ENCODE peak calls at places on chromosomes 7 and 10, in four cellular contexts. One of them, this sample, is unnamed.

GRCh38 chr7:5701085-5701914 is 80.2 kb downstream of the RNF216 start:
- DNase-seq in HT-29: no peak
- DNase-seq in AML-193: no peak
- DNase-seq in activated naive CD8-positive, alpha-beta T cell treated with anti-CD3 and anti-CD28 coated beads, Interleukin-2, amount 10 ng/mL, durations not matched to agents 7 days and 5 days: no peak
- DNase-seq in this sample: peak; percentile 58

GRCh38 chr10:70115948-70116682 is 16.5 kb downstream of the AIFM2 start:
- DNase-seq in AML-193: peak; percentile 14
- DNase-seq in activated naive CD8-positive, alpha-beta T cell treated with anti-CD3 and anti-CD28 coated beads, Interleukin-2, amount 10 ng/mL, durations not matched to agents 7 days and 5 days: peak; percentile 65
- DNase-seq in HT-29: peak; percentile 72
- DNase-seq in this sample: no peak

GRCh38 chr7:44338600-44338999 is 13.2 kb upstream of the CAMK2B start:
- DNase-seq in HT-29: no peak
- DNase-seq in activated naive CD8-positive, alpha-beta T cell treated with anti-CD3 and anti-CD28 coated beads, Interleukin-2, amount 10 ng/mL, durations not matched to agents 7 days and 5 days: no peak
- DNase-seq in AML-193: no peak
- DNase-seq in this sample: no peak

GRCh38 chr10:314871-315270 is 179.6 kb downstream of the ZMYND11 start:
- DNase-seq in HT-29: no peak
- DNase-seq in AML-193: no peak
- DNase-seq in activated naive CD8-positive, alpha-beta T cell treated with anti-CD3 and anti-CD28 coated beads, Interleukin-2, amount 10 ng/mL, durations not matched to agents 7 days and 5 days: no peak
- DNase-seq in this sample: no peak

GRCh38 chr7:116715087-116715486 is 43.1 kb downstream of the MET start:
- DNase-seq in HT-29: no peak
- DNase-seq in activated naive CD8-positive, alpha-beta T cell treated with anti-CD3 and anti-CD28 coated beads, Interleukin-2, amount 10 ng/mL, durations not matched to agents 7 days and 5 days: no peak
- DNase-seq in AML-193: no peak
- DNase-seq in this sample: no peak

GRCh38 chr10:77310288-77310687 is 327.3 kb downstream of the KCNMA1 start:
- DNase-seq in activated naive CD8-positive, alpha-beta T cell treated with anti-CD3 and anti-CD28 coated beads, Interleukin-2, amount 10 ng/mL, durations not matched to agents 7 days and 5 days: no peak
- DNase-seq in HT-29: no peak
- DNase-seq in AML-193: no peak
- DNase-seq in this sample: no peak

GRCh38 chr10:32942081-32942480 is 15.9 kb downstream of the ITGB1 start:
- DNase-seq in AML-193: no peak
- DNase-seq in HT-29: no peak
- DNase-seq in activated naive CD8-positive, alpha-beta T cell treated with anti-CD3 and anti-CD28 coated beads, Interleukin-2, amount 10 ng/mL, durations not matched to agents 7 days and 5 days: no peak
- DNase-seq in this sample: no peak

GRCh38 chr7:100007887-100008286 is 7.5 kb upstream of the ZKSCAN1 start:
- DNase-seq in activated naive CD8-positive, alpha-beta T cell treated with anti-CD3 and anti-CD28 coated beads, Interleukin-2, amount 10 ng/mL, durations not matched to agents 7 days and 5 days: no peak
- DNase-seq in HT-29: peak; percentile 37
- DNase-seq in AML-193: no peak
- DNase-seq in this sample: no peak

GRCh38 chr7:54679414-54679813 is 79.6 kb downstream of the SEC61G start:
- DNase-seq in AML-193: no peak
- DNase-seq in HT-29: no peak
- DNase-seq in activated naive CD8-positive, alpha-beta T cell treated with anti-CD3 and anti-CD28 coated beads, Interleukin-2, amount 10 ng/mL, durations not matched to agents 7 days and 5 days: no peak
- DNase-seq in this sample: no peak

GRCh38 chr10:111204880-111205279 is 128.1 kb downstream of the ADRA2A start:
- DNase-seq in AML-193: no peak
- DNase-seq in HT-29: no peak
- DNase-seq in activated naive CD8-positive, alpha-beta T cell treated with anti-CD3 and anti-CD28 coated beads, Interleukin-2, amount 10 ng/mL, durations not matched to agents 7 days and 5 days: no peak
- DNase-seq in this sample: no peak

GRCh38 chr10:61888744-61889143 is 12.8 kb upstream of the ARID5B start:
- DNase-seq in activated naive CD8-positive, alpha-beta T cell treated with anti-CD3 and anti-CD28 coated beads, Interleukin-2, amount 10 ng/mL, durations not matched to agents 7 days and 5 days: no peak
- DNase-seq in HT-29: no peak
- DNase-seq in AML-193: no peak
- DNase-seq in this sample: no peak

GRCh38 chr10:69574571-69574978 is 1.4 kb upstream of the NEUROG3 start:
- DNase-seq in AML-193: no peak
- DNase-seq in HT-29: no peak
- DNase-seq in activated naive CD8-positive, alpha-beta T cell treated with anti-CD3 and anti-CD28 coated beads, Interleukin-2, amount 10 ng/mL, durations not matched to agents 7 days and 5 days: no peak
- DNase-seq in this sample: no peak

GRCh38 chr10:127293640-127294039 is 97.2 kb upstream of the INSYN2A start:
- DNase-seq in HT-29: no peak
- DNase-seq in AML-193: no peak
- DNase-seq in activated naive CD8-positive, alpha-beta T cell treated with anti-CD3 and anti-CD28 coated beads, Interleukin-2, amount 10 ng/mL, durations not matched to agents 7 days and 5 days: peak; percentile 55
- DNase-seq in this sample: no peak

GRCh38 chr7:38274493-38274892 is 1.1 kb upstream of the TARP start:
- DNase-seq in activated naive CD8-positive, alpha-beta T cell treated with anti-CD3 and anti-CD28 coated beads, Interleukin-2, amount 10 ng/mL, durations not matched to agents 7 days and 5 days: no peak
- DNase-seq in AML-193: no peak
- DNase-seq in HT-29: no peak
- DNase-seq in this sample: peak; percentile 22

GRCh38 chr10:95445223-95445836 is 115.8 kb downstream of the SORBS1 start:
- DNase-seq in AML-193: no peak
- DNase-seq in activated naive CD8-positive, alpha-beta T cell treated with anti-CD3 and anti-CD28 coated beads, Interleukin-2, amount 10 ng/mL, durations not matched to agents 7 days and 5 days: no peak
- DNase-seq in HT-29: peak; percentile 12
- DNase-seq in this sample: peak; percentile 85

GRCh38 chr10:78211476-78212110 is 177.9 kb downstream of the RPS24 start:
- DNase-seq in AML-193: peak; percentile 33
- DNase-seq in activated naive CD8-positive, alpha-beta T cell treated with anti-CD3 and anti-CD28 coated beads, Interleukin-2, amount 10 ng/mL, durations not matched to agents 7 days and 5 days: peak; percentile 45
- DNase-seq in HT-29: peak; percentile 47
- DNase-seq in this sample: no peak

GRCh38 chr10:2836921-2837662 is 230.3 kb upstream of the PFKP start:
- DNase-seq in AML-193: no peak
- DNase-seq in activated naive CD8-positive, alpha-beta T cell treated with anti-CD3 and anti-CD28 coated beads, Interleukin-2, amount 10 ng/mL, durations not matched to agents 7 days and 5 days: no peak
- DNase-seq in HT-29: no peak
- DNase-seq in this sample: no peak

GRCh38 chr7:123979876-123980275 is 53.0 kb downstream of the TMEM229A start:
- DNase-seq in AML-193: no peak
- DNase-seq in HT-29: no peak
- DNase-seq in activated naive CD8-positive, alpha-beta T cell treated with anti-CD3 and anti-CD28 coated beads, Interleukin-2, amount 10 ng/mL, durations not matched to agents 7 days and 5 days: no peak
- DNase-seq in this sample: peak; percentile 82

GRCh38 chr7:86972072-86972471 is 87.4 kb downstream of the ELAPOR2 start:
- DNase-seq in activated naive CD8-positive, alpha-beta T cell treated with anti-CD3 and anti-CD28 coated beads, Interleukin-2, amount 10 ng/mL, durations not matched to agents 7 days and 5 days: no peak
- DNase-seq in HT-29: no peak
- DNase-seq in AML-193: no peak
- DNase-seq in this sample: no peak

GRCh38 chr7:132097550-132098134 is 478.6 kb downstream of the PLXNA4 start:
- DNase-seq in AML-193: no peak
- DNase-seq in activated naive CD8-positive, alpha-beta T cell treated with anti-CD3 and anti-CD28 coated beads, Interleukin-2, amount 10 ng/mL, durations not matched to agents 7 days and 5 days: no peak
- DNase-seq in HT-29: no peak
- DNase-seq in this sample: no peak

GRCh38 chr10:113138937-113139585 is 189.0 kb downstream of the TCF7L2 start:
- DNase-seq in activated naive CD8-positive, alpha-beta T cell treated with anti-CD3 and anti-CD28 coated beads, Interleukin-2, amount 10 ng/mL, durations not matched to agents 7 days and 5 days: no peak
- DNase-seq in AML-193: no peak
- DNase-seq in HT-29: no peak
- DNase-seq in this sample: no peak

GRCh38 chr7:130491841-130492518 is at the start of gene MEST:
- DNase-seq in activated naive CD8-positive, alpha-beta T cell treated with anti-CD3 and anti-CD28 coated beads, Interleukin-2, amount 10 ng/mL, durations not matched to agents 7 days and 5 days: peak; percentile 37
- DNase-seq in HT-29: no peak
- DNase-seq in AML-193: no peak
- DNase-seq in this sample: peak; percentile 38

GRCh38 chr10:72691470-72692056 is 380 bp upstream of the MCU start:
- DNase-seq in activated naive CD8-positive, alpha-beta T cell treated with anti-CD3 and anti-CD28 coated beads, Interleukin-2, amount 10 ng/mL, durations not matched to agents 7 days and 5 days: no peak
- DNase-seq in AML-193: peak; percentile 94
- DNase-seq in HT-29: no peak
- DNase-seq in this sample: no peak

GRCh38 chr7:118753464-118753863 is 529.0 kb downstream of the ANKRD7 start:
- DNase-seq in HT-29: no peak
- DNase-seq in activated naive CD8-positive, alpha-beta T cell treated with anti-CD3 and anti-CD28 coated beads, Interleukin-2, amount 10 ng/mL, durations not matched to agents 7 days and 5 days: no peak
- DNase-seq in AML-193: no peak
- DNase-seq in this sample: no peak

GRCh38 chr7:67937717-67938191 is 941.1 kb downstream of the TYW1 start:
- DNase-seq in AML-193: no peak
- DNase-seq in activated naive CD8-positive, alpha-beta T cell treated with anti-CD3 and anti-CD28 coated beads, Interleukin-2, amount 10 ng/mL, durations not matched to agents 7 days and 5 days: no peak
- DNase-seq in HT-29: no peak
- DNase-seq in this sample: peak; percentile 94

GRCh38 chr7:120583835-120584586 is 273.9 kb downstream of the TSPAN12 start:
- DNase-seq in activated naive CD8-positive, alpha-beta T cell treated with anti-CD3 and anti-CD28 coated beads, Interleukin-2, amount 10 ng/mL, durations not matched to agents 7 days and 5 days: no peak
- DNase-seq in AML-193: no peak
- DNase-seq in HT-29: no peak
- DNase-seq in this sample: peak; percentile 96

GRCh38 chr10:34954142-34954541 is 136.0 kb downstream of the CUL2 start:
- DNase-seq in activated naive CD8-positive, alpha-beta T cell treated with anti-CD3 and anti-CD28 coated beads, Interleukin-2, amount 10 ng/mL, durations not matched to agents 7 days and 5 days: no peak
- DNase-seq in HT-29: peak; percentile 78
- DNase-seq in AML-193: no peak
- DNase-seq in this sample: no peak

GRCh38 chr7:154503962-154504550 is 451.9 kb downstream of the DPP6 start:
- DNase-seq in AML-193: peak; percentile 39
- DNase-seq in HT-29: peak; percentile 80
- DNase-seq in activated naive CD8-positive, alpha-beta T cell treated with anti-CD3 and anti-CD28 coated beads, Interleukin-2, amount 10 ng/mL, durations not matched to agents 7 days and 5 days: no peak
- DNase-seq in this sample: no peak

GRCh38 chr7:39567294-39567693 is 1.1 kb downstream of the YAE1 start:
- DNase-seq in AML-193: no peak
- DNase-seq in HT-29: no peak
- DNase-seq in activated naive CD8-positive, alpha-beta T cell treated with anti-CD3 and anti-CD28 coated beads, Interleukin-2, amount 10 ng/mL, durations not matched to agents 7 days and 5 days: no peak
- DNase-seq in this sample: no peak

GRCh38 chr7:14020339-14020900 is 31.0 kb upstream of the ETV1 start:
- DNase-seq in activated naive CD8-positive, alpha-beta T cell treated with anti-CD3 and anti-CD28 coated beads, Interleukin-2, amount 10 ng/mL, durations not matched to agents 7 days and 5 days: no peak
- DNase-seq in HT-29: no peak
- DNase-seq in AML-193: no peak
- DNase-seq in this sample: no peak

GRCh38 chr7:17304926-17305325 is 6.5 kb downstream of the AHR start:
- DNase-seq in HT-29: peak; percentile 85
- DNase-seq in AML-193: peak; percentile 55
- DNase-seq in activated naive CD8-positive, alpha-beta T cell treated with anti-CD3 and anti-CD28 coated beads, Interleukin-2, amount 10 ng/mL, durations not matched to agents 7 days and 5 days: no peak
- DNase-seq in this sample: peak; percentile 93

GRCh38 chr7:36611703-36612102 is 112.6 kb downstream of the AOAH start:
- DNase-seq in activated naive CD8-positive, alpha-beta T cell treated with anti-CD3 and anti-CD28 coated beads, Interleukin-2, amount 10 ng/mL, durations not matched to agents 7 days and 5 days: no peak
- DNase-seq in AML-193: no peak
- DNase-seq in HT-29: no peak
- DNase-seq in this sample: no peak

GRCh38 chr7:2425749-2426148 is 22.3 kb downstream of the CHST12 start:
- DNase-seq in HT-29: no peak
- DNase-seq in AML-193: no peak
- DNase-seq in activated naive CD8-positive, alpha-beta T cell treated with anti-CD3 and anti-CD28 coated beads, Interleukin-2, amount 10 ng/mL, durations not matched to agents 7 days and 5 days: no peak
- DNase-seq in this sample: no peak

GRCh38 chr7:76057813-76058145 is 9.9 kb downstream of the MDH2 start:
- DNase-seq in AML-193: no peak
- DNase-seq in HT-29: no peak
- DNase-seq in activated naive CD8-positive, alpha-beta T cell treated with anti-CD3 and anti-CD28 coated beads, Interleukin-2, amount 10 ng/mL, durations not matched to agents 7 days and 5 days: no peak
- DNase-seq in this sample: no peak

GRCh38 chr7:142153400-142153799 is 41.9 kb downstream of the MGAM2 start:
- DNase-seq in AML-193: peak; percentile 31
- DNase-seq in HT-29: peak; percentile 65
- DNase-seq in activated naive CD8-positive, alpha-beta T cell treated with anti-CD3 and anti-CD28 coated beads, Interleukin-2, amount 10 ng/mL, durations not matched to agents 7 days and 5 days: no peak
- DNase-seq in this sample: no peak

GRCh38 chr7:70972693-70973092 is 159.3 kb upstream of the GALNT17 start:
- DNase-seq in AML-193: no peak
- DNase-seq in activated naive CD8-positive, alpha-beta T cell treated with anti-CD3 and anti-CD28 coated beads, Interleukin-2, amount 10 ng/mL, durations not matched to agents 7 days and 5 days: no peak
- DNase-seq in HT-29: no peak
- DNase-seq in this sample: no peak

GRCh38 chr10:29618341-29619171 is 16.2 kb downstream of the SVIL start:
- DNase-seq in HT-29: no peak
- DNase-seq in activated naive CD8-positive, alpha-beta T cell treated with anti-CD3 and anti-CD28 coated beads, Interleukin-2, amount 10 ng/mL, durations not matched to agents 7 days and 5 days: no peak
- DNase-seq in AML-193: no peak
- DNase-seq in this sample: no peak

GRCh38 chr10:104040862-104041789 is 44.6 kb downstream of the COL17A1 start:
- DNase-seq in HT-29: no peak
- DNase-seq in AML-193: no peak
- DNase-seq in activated naive CD8-positive, alpha-beta T cell treated with anti-CD3 and anti-CD28 coated beads, Interleukin-2, amount 10 ng/mL, durations not matched to agents 7 days and 5 days: no peak
- DNase-seq in this sample: no peak

GRCh38 chr10:21246178-21246577 is 279.3 kb downstream of the SKIDA1 start:
- DNase-seq in HT-29: no peak
- DNase-seq in activated naive CD8-positive, alpha-beta T cell treated with anti-CD3 and anti-CD28 coated beads, Interleukin-2, amount 10 ng/mL, durations not matched to agents 7 days and 5 days: no peak
- DNase-seq in AML-193: no peak
- DNase-seq in this sample: no peak